ENCODE peak calls at places on chromosomes 1 and 21, in four cellular contexts. Y is Caco-2; Z is upper lobe of right lung; B is CD8-positive, alpha-beta memory T cell. D is an unnamed sample. For H3K4me1 and H3K9me3, the result is how much of the 10 kb centered on the place peaks cover.

GRCh38 chr21:25273945-25274344 is 333.3 kb downstream of the MRPL39 start:
- DNase-seq in Y (no peak), Z (no peak), B (no peak), D (no peak)

GRCh38 chr1:150234647-150235435 is 1.1 kb downstream of the ANP32E start:
- DNase-seq in B (peak), Z (peak), Y (peak), D (peak)

GRCh38 chr1:28642056-28642846 is 616 bp downstream of the TAF12 start:
- DNase-seq in B (no peak), Z (no peak), Y (no peak), D (no peak)

GRCh38 chr1:26408604-26409003 is 2.0 kb upstream of the LIN28A start:
- DNase-seq in B (peak), Z (peak), Y (peak), D (peak)

GRCh38 chr1:76269175-76269574 is 194.6 kb downstream of the ST6GALNAC3 start:
- DNase-seq in Z (no peak), Y (no peak), B (no peak), D (no peak)

GRCh38 chr1:3456449-3456963 is 2.0 kb downstream of the ARHGEF16 start:
- DNase-seq in Z (no peak), Y (no peak), B (no peak), D (peak)

GRCh38 chr1:15417365-15417934 is 7.8 kb downstream of the EFHD2 start:
- DNase-seq in B (peak), Z (no peak), Y (no peak), D (peak)

GRCh38 chr1:31502926-31503511 is 73.3 kb upstream of the TINAGL1 start:
- DNase-seq in Z (no peak), Y (no peak), B (no peak), D (no peak)

GRCh38 chr1:48206371-48206770 is 16.1 kb upstream of the SLC5A9 start:
- DNase-seq in B (no peak), Z (no peak), Y (no peak), D (no peak)

GRCh38 chr1:209896346-209896745 is 41.7 kb upstream of the SYT14 start:
- DNase-seq in Z (no peak), B (no peak), Y (no peak), D (no peak)

GRCh38 chr1:63975447-63975846 is 201.6 kb downstream of the ROR1 start:
- DNase-seq in B (no peak), Z (no peak), Y (no peak), D (no peak)

GRCh38 chr21:44643911-44644310 is 2.3 kb upstream of the KRTAP10-11 start:
- DNase-seq in B (no peak), Z (no peak), Y (no peak), D (no peak)

GRCh38 chr1:105000793-105001192 is 1251.1 kb downstream of the AMY1C start:
- DNase-seq in B (no peak), Z (no peak), Y (no peak), D (no peak)

GRCh38 chr1:94245747-94246438 is 8.5 kb upstream of the ARHGAP29 start:
- DNase-seq in Y (no peak), Z (no peak), B (no peak), D (no peak)

GRCh38 chr1:207241164-207241934 is 80.1 kb upstream of the CD55 start:
- DNase-seq in B (no peak), Y (peak), Z (no peak), D (no peak)

GRCh38 chr1:235673981-235674380 is 24.4 kb upstream of the GNG4 start:
- DNase-seq in Z (no peak), B (no peak), Y (no peak), D (no peak)

GRCh38 chr1:50701706-50702317 is 258.3 kb downstream of the FAF1 start:
- DNase-seq in B (no peak), Z (no peak), Y (no peak), D (no peak)

GRCh38 chr1:200888349-200888838 is 6.3 kb upstream of the INAVA start:
- DNase-seq in B (peak), Y (no peak), Z (no peak), D (peak)

GRCh38 chr1:115199416-115200132 is 110.3 kb upstream of the TSPAN2 start:
- DNase-seq in B (no peak), Y (no peak), Z (no peak), D (no peak)

GRCh38 chr1:2991753-2992495 is 29.3 kb upstream of the ACTRT2 start:
- DNase-seq in Y (no peak), B (no peak), Z (no peak), D (no peak)

GRCh38 chr1:119475866-119476439 is 31.1 kb upstream of the HSD3B1 start:
- DNase-seq in B (no peak), Z (peak), Y (peak), D (no peak)

GRCh38 chr1:2050482-2050792 is 226 bp downstream of the PRKCZ start:
- DNase-seq in Y (no peak), B (no peak), Z (no peak), D (no peak)

GRCh38 chr1:45721207-45721606 is 29.2 kb downstream of the IPP start:
- DNase-seq in B (no peak), Y (no peak), Z (no peak), D (no peak)

GRCh38 chr1:90723561-90724108 is 6.5 kb upstream of the BARHL2 start:
- DNase-seq in Y (no peak), B (no peak), Z (no peak), D (no peak)

GRCh38 chr1:171107257-171107940 is 16.7 kb downstream of the FMO3 start:
- DNase-seq in Z (no peak), B (no peak), Y (no peak), D (no peak)

GRCh38 chr1:162856260-162856659 is 4.7 kb downstream of the CCDC190 start:
- DNase-seq in Z (no peak), Y (no peak), B (no peak), D (peak)

GRCh38 chr1:21313146-21313885 is 23.1 kb upstream of the ECE1 start:
- DNase-seq in Z (no peak), B (no peak), Y (no peak), D (no peak)

GRCh38 chr1:243543501-243543900 is 287.7 kb downstream of the SDCCAG8 start:
- DNase-seq in B (no peak), Y (no peak), Z (no peak), D (no peak)

GRCh38 chr1:51969038-51969705 is 21.3 kb downstream of the RAB3B start:
- DNase-seq in Z (no peak), Y (peak), B (no peak), D (no peak)

GRCh38 chr1:82225407-82226197 is 424.9 kb downstream of the ADGRL2 start:
- DNase-seq in Y (no peak), B (no peak), Z (no peak), D (peak)

GRCh38 chr1:27149084-27149483 is 5.8 kb downstream of the SLC9A1 start:
- DNase-seq in Y (no peak), B (no peak), Z (no peak), D (no peak)

GRCh38 chr21:35096959-35097358 is 47.9 kb upstream of the RUNX1 start:
- DNase-seq in B (no peak), Y (no peak), Z (no peak), D (no peak)

GRCh38 chr21:35252831-35253230 is 203.7 kb upstream of the RUNX1 start:
- DNase-seq in B (no peak), Z (no peak), Y (no peak), D (no peak)

GRCh38 chr1:118151312-118151937 is 33.6 kb downstream of the SPAG17 start:
- DNase-seq in Z (no peak), B (no peak), Y (no peak), D (peak)

GRCh38 chr1:147879911-147880310 is 22.7 kb upstream of the GJA8 start:
- DNase-seq in Y (no peak), Z (no peak), B (no peak), D (no peak)

GRCh38 chr1:108050134-108050533 is 85.2 kb upstream of the VAV3 start:
- DNase-seq in B (no peak), Z (peak), Y (no peak), D (peak)

DNA sequence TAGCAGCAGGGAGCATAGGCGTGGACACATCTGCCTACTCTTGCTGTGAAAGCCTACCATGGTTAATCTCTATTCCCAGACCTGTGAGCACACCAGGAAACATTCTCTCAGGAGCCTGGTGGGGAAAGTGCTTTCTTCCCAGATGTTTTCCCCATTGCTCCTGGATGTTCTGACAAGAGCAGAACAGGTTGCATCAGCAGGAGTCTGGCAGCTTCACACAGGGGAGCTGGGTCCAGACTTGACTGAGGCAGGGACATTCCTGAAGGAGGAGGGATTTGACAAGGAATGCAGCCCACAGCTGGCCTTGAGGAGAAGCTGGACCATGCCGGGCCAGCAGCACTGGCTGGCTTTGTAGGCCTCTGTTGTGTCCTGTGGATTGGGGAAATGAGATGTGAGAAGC is 21.0 kb upstream of the ARTN start:
- DNase-seq in Z (no peak), Y (no peak), B (no peak), D (no peak)
- H3K4me1 ChIP-seq in Z (under half), Y (under half), B (under half), D (under half)

DNA sequence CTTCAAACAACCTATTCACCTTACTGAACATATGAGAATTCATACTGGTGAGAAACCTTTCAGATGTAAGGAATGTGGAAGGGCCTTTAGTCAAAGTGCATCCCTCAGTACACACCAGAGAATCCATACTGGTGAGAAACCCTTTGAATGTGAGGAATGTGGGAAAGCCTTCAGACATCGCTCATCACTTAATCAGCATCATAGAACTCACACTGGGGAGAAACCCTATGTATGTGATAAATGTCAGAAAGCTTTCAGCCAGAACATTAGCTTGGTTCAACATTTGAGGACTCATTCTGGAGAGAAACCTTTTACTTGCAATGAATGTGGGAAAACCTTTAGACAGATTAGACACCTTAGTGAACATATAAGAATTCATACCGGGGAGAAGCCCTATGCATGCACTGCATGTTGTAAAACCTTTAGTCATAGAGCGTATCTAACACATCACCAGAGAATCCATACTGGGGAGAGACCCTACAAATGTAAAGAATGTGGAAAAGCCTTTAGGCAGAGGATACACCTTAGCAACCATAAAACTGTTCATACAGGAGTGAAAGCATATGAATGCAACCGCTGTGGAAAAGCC is 13.2 kb upstream of the EXO5 start:
- DNase-seq in Z (no peak), Y (no peak), B (no peak), D (no peak)
- H3K9me3 ChIP-seq in Z (half or more), Y (under half), B (under half), D (under half)

DNA sequence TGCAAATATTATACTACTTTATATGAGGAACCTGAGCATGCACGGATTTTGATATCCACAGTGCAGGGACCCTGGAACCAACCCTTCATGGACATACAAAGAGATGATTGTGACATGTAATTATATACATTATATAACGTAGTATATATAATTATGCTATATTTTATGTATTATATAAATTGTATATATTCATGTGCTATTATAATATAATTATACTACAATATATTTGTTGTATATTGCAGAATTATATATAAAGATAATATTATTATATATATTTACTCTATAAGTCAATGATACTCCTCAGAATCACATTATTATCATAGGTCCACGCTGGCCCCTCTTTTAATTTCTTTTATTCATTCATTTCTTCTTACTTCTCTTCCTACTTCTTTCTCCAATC is 70.9 kb downstream of the TNFSF18 start:
- DNase-seq in Z (no peak), Y (no peak), B (no peak), D (no peak)
- H3K4me1 ChIP-seq in Z (under half), Y (under half), B (under half), D (under half)

GRCh38 chr1:169099561-169099960 is 6.9 kb upstream of the ATP1B1 start:
- DNase-seq in Y (no peak), B (no peak), Z (no peak), D (no peak)

GRCh38 chr1:169091480-169091941 is 15.0 kb upstream of the ATP1B1 start:
- DNase-seq in Z (no peak), Y (no peak), B (no peak), D (no peak)

GRCh38 chr1:169090900-169091311 is 15.6 kb upstream of the ATP1B1 start:
- DNase-seq in Z (no peak), Y (no peak), B (no peak), D (no peak)

GRCh38 chr1:169098380-169098779 is 8.1 kb upstream of the ATP1B1 start:
- DNase-seq in Y (no peak), B (no peak), Z (no peak), D (no peak)

DNA sequence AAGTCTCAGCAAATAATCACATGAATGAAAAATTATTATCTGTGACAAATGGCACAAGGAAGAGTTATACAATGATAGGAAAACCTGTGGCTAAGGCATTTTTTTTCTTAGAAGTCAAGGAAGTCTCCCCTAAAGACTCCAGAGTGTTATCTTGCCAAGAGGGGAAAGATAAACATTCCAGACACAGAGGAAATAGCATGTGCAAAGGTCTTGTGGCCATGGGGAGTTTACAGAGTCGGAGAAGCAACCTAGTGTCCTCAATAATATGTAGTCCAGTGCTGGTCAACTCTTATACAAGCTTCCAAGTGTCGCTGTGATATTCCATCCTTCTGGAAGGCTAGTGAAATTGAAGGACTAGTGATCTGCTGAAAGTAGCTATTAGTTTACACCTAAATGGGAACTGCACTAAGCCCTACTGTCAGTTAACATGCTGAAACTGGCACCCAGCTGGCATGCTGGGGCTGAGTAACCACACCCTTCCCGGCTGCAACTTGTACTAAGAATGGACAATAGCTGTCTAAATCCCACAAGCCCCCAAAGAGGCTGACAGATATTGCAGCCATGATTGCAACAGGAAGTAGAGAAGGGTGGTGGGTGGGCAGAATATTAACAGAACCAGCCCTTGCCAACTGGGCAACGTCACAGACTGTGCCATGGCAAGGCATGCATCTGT is 11.5 kb upstream of the ATP1B1 start:
- DNase-seq in B (no peak), Y (no peak), Z (no peak), D (no peak)
- H3K9me3 ChIP-seq in B (under half), Y (under half), Z (under half), D (under half)

GRCh38 chr1:111665527-111665926 is 45.9 kb downstream of the RAP1A start:
- DNase-seq in Y (no peak), B (no peak), Z (no peak), D (no peak)

GRCh38 chr1:111671849-111672248 is 52.3 kb downstream of the RAP1A start:
- DNase-seq in Y (no peak), Z (no peak), B (no peak), D (no peak)

GRCh38 chr1:111669268-111669667 is 49.7 kb downstream of the RAP1A start:
- DNase-seq in B (no peak), Y (no peak), Z (no peak), D (no peak)

GRCh38 chr1:111672338-111672737 is 52.7 kb downstream of the RAP1A start:
- DNase-seq in Z (no peak), Y (no peak), B (no peak), D (no peak)

DNA sequence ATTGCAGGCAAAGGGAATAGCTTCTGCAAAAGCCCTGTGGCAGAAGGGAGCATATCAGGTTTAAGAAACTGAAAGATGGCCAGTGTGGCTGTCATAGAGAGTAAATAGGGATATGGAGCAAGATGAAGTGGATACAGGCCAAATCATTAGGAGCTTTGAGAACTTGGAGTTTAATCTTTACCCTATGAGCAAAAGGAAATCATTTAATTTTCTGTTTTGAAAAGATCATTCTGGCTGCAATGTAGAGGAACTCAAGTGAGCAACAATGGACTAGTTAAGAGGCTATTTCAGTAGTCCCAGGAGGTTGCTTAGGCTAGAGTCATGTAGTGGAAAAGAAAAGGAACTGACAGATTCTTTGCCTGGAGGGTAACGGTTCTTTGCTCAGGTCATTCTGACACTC is 47.2 kb downstream of the RAP1A start:
- DNase-seq in Y (no peak), Z (no peak), B (no peak), D (no peak)
- H3K4me1 ChIP-seq in Y (under half), Z (under half), B (half or more), D (under half)